ENCODE peak calls at places on chromosomes 6 and 20, in seven cellular contexts. U is GM23338, T is H1, P is HCT116, L is GM23248, G is endothelial cell of umbilical vein, F is fibroblast of lung. Z is an unnamed sample.
A peak's percentile ranks its signal among the peaks of the same experiment; 100 is the strongest.

GRCh38 chr6:5095236-5095635 is 10.1 kb downstream of the PPP1R3G start:
- DNase-seq in U (no peak), T (no peak), P (no peak), L (peak; percentile 68), G (no peak), F (peak; percentile 53), Z (no peak)

GRCh38 chr6:150291968-150292710 is 76.7 kb upstream of the IYD start:
- DNase-seq in U (no peak), T (no peak), P (no peak), L (no peak), G (no peak), F (no peak), Z (no peak)

GRCh38 chr6:128487055-128487454 is 33.3 kb downstream of the PTPRK start:
- DNase-seq in U (peak; percentile 42), T (no peak), P (no peak), L (peak; percentile 20), G (peak; percentile 21), F (no peak), Z (no peak)

GRCh38 chr20:15772826-15773225 is 800.4 kb downstream of the KIF16B start:
- DNase-seq in U (no peak), T (no peak), P (no peak), L (no peak), G (no peak), F (no peak), Z (no peak)

GRCh38 chr20:48451401-48451800 is 376.4 kb downstream of the PREX1 start:
- DNase-seq in U (peak; percentile 37), T (no peak), P (no peak), L (no peak), G (no peak), F (no peak), Z (no peak)

GRCh38 chr6:123462141-123462540 is 174.6 kb downstream of the TRDN start:
- DNase-seq in U (no peak), T (no peak), P (no peak), L (no peak), G (no peak), F (no peak), Z (no peak)

GRCh38 chr6:37491830-37492208 is 7.9 kb downstream of the CCDC167 start:
- DNase-seq in U (no peak), T (no peak), P (no peak), L (no peak), G (no peak), F (no peak), Z (no peak)

GRCh38 chr6:112967974-112968373 is 620.8 kb downstream of the RFPL4B start:
- DNase-seq in U (no peak), T (no peak), P (no peak), L (no peak), G (no peak), F (no peak), Z (no peak)

GRCh38 chr6:138814179-138814834 is 18.4 kb downstream of the ECT2L start:
- DNase-seq in U (no peak), T (no peak), P (no peak), L (no peak), G (peak; percentile 46), F (no peak), Z (peak; percentile 24)

GRCh38 chr6:149855040-149855654 is 9.0 kb downstream of the LRP11 start:
- DNase-seq in U (no peak), T (no peak), P (peak; percentile 71), L (peak; percentile 92), G (peak; percentile 93), F (peak; percentile 85), Z (peak; percentile 93)

GRCh38 chr6:37840143-37840939 is 20.8 kb downstream of the ZFAND3 start:
- DNase-seq in U (no peak), T (no peak), P (no peak), L (no peak), G (no peak), F (peak; percentile 39), Z (no peak)

GRCh38 chr6:22366214-22366613 is 69.4 kb upstream of the PRL start:
- DNase-seq in U (no peak), T (no peak), P (no peak), L (peak; percentile 32), G (no peak), F (peak; percentile 73), Z (peak; percentile 44)

GRCh38 chr6:41576667-41577066 is 30.5 kb downstream of the FOXP4 start:
- DNase-seq in U (no peak), T (no peak), P (no peak), L (no peak), G (no peak), F (no peak), Z (no peak)

GRCh38 chr6:6676910-6677441 is 88.5 kb downstream of the LY86 start:
- DNase-seq in U (peak; percentile 84), T (peak; percentile 95), P (peak; percentile 65), L (peak; percentile 79), G (peak; percentile 91), F (peak; percentile 77), Z (peak; percentile 63)

GRCh38 chr20:46683939-46684750 is 5.1 kb downstream of the TP53RK start:
- DNase-seq in U (peak; percentile 92), T (peak; percentile 79), P (no peak), L (peak; percentile 85), G (peak; percentile 39), F (peak; percentile 87), Z (peak; percentile 80)

GRCh38 chr20:2140561-2140960 is 38.9 kb downstream of the STK35 start:
- DNase-seq in U (no peak), T (no peak), P (no peak), L (peak; percentile 77), G (no peak), F (peak; percentile 50), Z (no peak)

GRCh38 chr6:34412643-34413214 is 13.1 kb downstream of the RPS10 start:
- DNase-seq in U (no peak), T (no peak), P (no peak), L (peak; percentile 48), G (no peak), F (no peak), Z (peak; percentile 78)

GRCh38 chr20:3010985-3011723 is 32.3 kb upstream of the GNRH2 start:
- DNase-seq in U (no peak), T (no peak), P (no peak), L (peak; percentile 72), G (no peak), F (peak; percentile 18), Z (peak; percentile 68)

GRCh38 chr6:72724545-72724944 is 102.7 kb downstream of the KCNQ5 start:
- DNase-seq in U (no peak), T (no peak), P (no peak), L (peak; percentile 30), G (no peak), F (no peak), Z (no peak)

GRCh38 chr6:37451411-37452273 is 18.6 kb downstream of the CMTR1 start:
- DNase-seq in U (no peak), T (no peak), P (no peak), L (peak; percentile 49), G (no peak), F (no peak), Z (no peak)

GRCh38 chr6:11700118-11700718 is 78.4 kb downstream of the ADTRP start:
- DNase-seq in U (peak; percentile 64), T (no peak), P (peak; percentile 32), L (peak; percentile 80), G (peak; percentile 47), F (peak; percentile 83), Z (peak; percentile 29)

GRCh38 chr20:58169441-58169840 is 59.0 kb downstream of the ANKRD60 start:
- DNase-seq in U (no peak), T (no peak), P (no peak), L (peak; percentile 78), G (no peak), F (peak; percentile 41), Z (no peak)

GRCh38 chr6:34126419-34126818 is 19.5 kb downstream of the GRM4 start:
- DNase-seq in U (no peak), T (no peak), P (no peak), L (no peak), G (no peak), F (no peak), Z (no peak)

GRCh38 chr20:34703573-34704176 is 469 bp upstream of the TP53INP2 start:
- DNase-seq in U (peak; percentile 55), T (no peak), P (no peak), L (peak; percentile 58), G (peak; percentile 46), F (peak; percentile 18), Z (peak; percentile 40)

GRCh38 chr20:32111763-32112162 is 2.2 kb downstream of the TM9SF4 start:
- DNase-seq in U (no peak), T (no peak), P (no peak), L (peak; percentile 12), G (no peak), F (no peak), Z (no peak)

GRCh38 chr6:122289721-122290501 is 109.5 kb upstream of the HSF2 start:
- DNase-seq in U (peak; percentile 76), T (no peak), P (peak; percentile 13), L (peak; percentile 42), G (peak; percentile 1), F (peak; percentile 27), Z (no peak)

GRCh38 chr20:63498950-63499332 is at the start of gene EEF1A2:
- DNase-seq in U (no peak), T (peak; percentile 50), P (no peak), L (peak; percentile 41), G (no peak), F (no peak), Z (no peak)

GRCh38 chr20:10047427-10047826 is 12.6 kb downstream of the ANKEF1 start:
- DNase-seq in U (peak; percentile 80), T (peak; percentile 57), P (no peak), L (peak; percentile 4), G (no peak), F (peak; percentile 22), Z (no peak)
- TF ChIP-seq EZH2 in U (no peak), T (no peak), P (no peak), L (no peak), G (no peak), F (no peak), Z (no peak)

GRCh38 chr6:147149826-147150225 is 54.4 kb upstream of the STXBP5 start:
- DNase-seq in U (no peak), T (no peak), P (no peak), L (no peak), G (no peak), F (no peak), Z (no peak)
- H3K4me2 ChIP-seq in U (no peak overlapping the region), T (no peak overlapping the region), P (no peak overlapping the region), L (no peak overlapping the region), G (no peak overlapping the region), F (no peak overlapping the region), Z (no peak overlapping the region)

DNA sequence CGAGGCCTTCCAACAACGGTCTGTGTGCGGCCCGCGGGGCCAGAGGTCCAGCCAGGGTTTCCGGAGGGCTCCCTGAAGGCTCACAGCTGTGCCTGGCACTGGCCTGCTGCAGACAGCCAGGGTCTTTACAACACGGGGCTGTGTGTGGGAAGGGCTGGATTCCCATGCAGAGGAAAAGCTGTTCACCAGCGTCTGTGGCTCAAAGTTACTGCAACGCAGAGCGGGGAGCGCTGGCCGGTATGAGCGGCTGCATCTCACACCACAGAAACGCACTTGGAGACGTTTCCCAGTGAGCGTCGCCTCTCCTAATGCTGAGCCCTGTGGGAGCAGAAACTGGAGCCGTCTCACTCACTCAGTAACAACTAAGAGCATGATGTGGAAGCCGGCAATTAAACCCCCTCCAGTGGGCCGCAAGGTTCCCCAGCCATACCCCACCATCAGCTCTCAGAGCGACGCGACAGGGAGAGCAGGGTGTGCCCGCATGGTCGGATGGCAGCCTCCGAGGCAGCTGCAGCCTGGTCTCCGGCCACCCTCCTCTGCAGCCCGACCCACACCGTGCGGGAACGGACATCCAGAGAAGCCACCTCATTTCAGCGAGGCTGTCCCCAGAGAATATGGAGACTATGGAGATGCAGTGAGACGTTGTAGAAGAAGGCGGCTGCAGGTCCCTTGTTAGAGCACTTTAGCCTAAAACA is 42.6 kb downstream of the DLL1 start:
- DNase-seq in U (no peak), T (no peak), P (no peak), L (peak; percentile 36), G (no peak), F (peak; percentile 9), Z (no peak)
- TF ChIP-seq EZH2 in U (no peak), T (no peak), P (no peak), L (no peak), G (no peak), F (peak; percentile 32), Z (no peak)

GRCh38 chr6:10510592-10511367 is 10.4 kb upstream of the GCNT2 start:
- DNase-seq in U (peak; percentile 82), T (peak; percentile 62), P (peak; percentile 38), L (peak; percentile 35), G (peak; percentile 75), F (peak; percentile 63), Z (peak; percentile 27)
- H3K4me2 ChIP-seq in U (no peak overlapping the region), T (no peak overlapping the region), P (peak overlapping the region; percentile 30), L (no peak overlapping the region), G (peak overlapping the region; percentile 3), F (no peak overlapping the region), Z (no peak overlapping the region)

Z was measured in mammary epithelial cell.